ENCODE peak calls at places on chromosome 19, in nine cellular contexts. W is left ventricle myocardium inferior; S is PC-9; O is A673; R is cardiac muscle cell; T is dorsolateral prefrontal cortex; U is suprapubic skin; G is GM23248; D is CD8-positive, alpha-beta memory T cell. E is an unnamed sample.

GRCh38 chr19:47790398-47790814 is 11.9 kb downstream of the SELENOW start:
- DNase-seq in D (peak), W (peak), O (peak), U (peak), R (peak), S (peak), T (peak), G (peak), E (peak)

GRCh38 chr19:15540435-15540834 is 32.1 kb downstream of the CYP4F22 start:
- DNase-seq in O (no peak), T (no peak), U (no peak), G (no peak), S (no peak), W (no peak), R (no peak), D (no peak), E (no peak)

GRCh38 chr19:5343848-5344247 is 3.2 kb upstream of the PTPRS start:
- DNase-seq in R (no peak), D (no peak), G (peak), O (no peak), S (peak), W (no peak), U (no peak), T (no peak), E (no peak)

GRCh38 chr19:44644391-44645016 is 794 bp downstream of the PVR start:
- DNase-seq in S (peak), O (peak), R (peak), U (no peak), T (peak), D (no peak), W (no peak), G (peak), E (peak)

GRCh38 chr19:51687791-51688664 is 5.1 kb upstream of the SPACA6 start:
- DNase-seq in D (no peak), T (peak), O (peak), S (peak), R (peak), G (peak), U (no peak), W (peak), E (peak)

GRCh38 chr19:33047422-33047821 is 17.3 kb downstream of the RHPN2 start:
- DNase-seq in T (no peak), W (no peak), O (no peak), G (no peak), R (peak), S (peak), D (no peak), U (no peak), E (no peak)

GRCh38 chr19:16025108-16026101 is 50.9 kb upstream of the TPM4 start:
- DNase-seq in T (no peak), S (peak), W (no peak), G (peak), O (no peak), U (no peak), R (no peak), D (no peak), E (peak)

GRCh38 chr19:3585301-3586123 is at the start of gene GIPC3:
- DNase-seq in U (no peak), R (no peak), G (no peak), T (no peak), S (no peak), W (no peak), D (no peak), O (no peak), E (peak)

GRCh38 chr19:10568444-10568825 is 344 bp downstream of the CDKN2D start:
- DNase-seq in W (no peak), S (no peak), D (no peak), U (no peak), O (no peak), R (no peak), G (peak), T (no peak), E (peak)

GRCh38 chr19:2590630-2591399 is 111.7 kb downstream of the GNG7 start:
- DNase-seq in T (no peak), G (no peak), U (no peak), W (no peak), D (no peak), S (no peak), O (no peak), R (no peak), E (no peak)

GRCh38 chr19:31349160-31349881 is at the start of gene TSHZ3:
- DNase-seq in S (no peak), G (peak), T (no peak), U (no peak), R (peak), W (peak), D (peak), O (peak), E (peak)

GRCh38 chr19:22945560-22945959 is 57.4 kb downstream of the ZNF728 start:
- DNase-seq in W (no peak), G (peak), U (no peak), S (no peak), R (peak), T (no peak), D (no peak), O (peak), E (no peak)

GRCh38 chr19:14272623-14273022 is 66.7 kb upstream of the ADGRL1 start:
- DNase-seq in T (no peak), R (no peak), S (no peak), U (no peak), O (no peak), W (no peak), G (no peak), D (no peak), E (no peak)

GRCh38 chr19:33689886-33690285 is 68.1 kb downstream of the CHST8 start:
- DNase-seq in O (no peak), W (no peak), S (no peak), G (no peak), T (no peak), R (peak), D (no peak), U (peak), E (no peak)

GRCh38 chr19:34282611-34283519 is 28.5 kb downstream of the GARRE1 start:
- DNase-seq in W (no peak), S (peak), O (no peak), U (no peak), R (no peak), D (no peak), G (no peak), T (no peak), E (no peak)

GRCh38 chr19:2475018-2475701 is 767 bp upstream of the GADD45B start:
- DNase-seq in G (peak), R (peak), O (peak), T (peak), S (no peak), U (no peak), W (peak), D (peak), E (peak)

GRCh38 chr19:46426506-46427162 is 2.1 kb downstream of the PNMA8C start:
- DNase-seq in O (peak), T (peak), D (peak), W (peak), R (peak), G (peak), S (no peak), U (no peak), E (peak)

GRCh38 chr19:12696366-12697335 is at the start of gene FBXW9:
- DNase-seq in R (peak), T (peak), D (peak), S (peak), U (peak), W (peak), O (peak), G (peak), E (peak)

GRCh38 chr19:8575467-8575997 is 1.7 kb downstream of the MYO1F start:
- DNase-seq in T (no peak), U (no peak), W (no peak), O (peak), G (peak), R (no peak), S (peak), D (peak), E (no peak)

GRCh38 chr19:6056282-6056741 is 54.0 kb downstream of the RFX2 start:
- DNase-seq in S (no peak), T (no peak), W (no peak), D (no peak), U (no peak), O (no peak), R (no peak), G (no peak), E (no peak)

GRCh38 chr19:7779631-7780486 is 16.8 kb downstream of the CLEC4M start:
- DNase-seq in R (no peak), D (no peak), O (no peak), T (no peak), W (no peak), G (no peak), U (no peak), S (peak), E (no peak)

GRCh38 chr19:31263317-31263716 is 85.9 kb downstream of the TSHZ3 start:
- DNase-seq in R (no peak), T (no peak), G (no peak), O (peak), W (no peak), D (no peak), S (no peak), U (no peak), E (peak)

GRCh38 chr19:6498294-6499036 is 3.6 kb downstream of the TUBB4A start:
- DNase-seq in W (no peak), D (no peak), T (no peak), R (no peak), S (no peak), G (no peak), U (no peak), O (no peak), E (no peak)

GRCh38 chr19:11747277-11747676 is 8.5 kb upstream of the ZNF823 start:
- DNase-seq in T (no peak), S (no peak), U (no peak), G (no peak), D (no peak), O (no peak), W (no peak), R (no peak), E (no peak)

GRCh38 chr19:10418281-10419199 is 1.8 kb upstream of the PDE4A start:
- DNase-seq in S (no peak), R (peak), G (peak), U (no peak), W (no peak), T (no peak), O (peak), D (no peak), E (peak)

GRCh38 chr19:40610396-40611064 is 9.4 kb downstream of the LTBP4 start:
- DNase-seq in D (peak), R (no peak), U (no peak), W (peak), T (no peak), O (no peak), S (no peak), G (peak), E (peak)

GRCh38 chr19:1106841-1107654 is 3.3 kb downstream of the GPX4 start:
- DNase-seq in G (peak), W (no peak), U (no peak), T (no peak), R (peak), S (peak), O (peak), D (no peak), E (peak)

GRCh38 chr19:52993342-52994178 is 20.2 kb upstream of the ERVV-1 start:
- DNase-seq in R (peak), G (peak), S (peak), O (peak), W (peak), D (peak), U (peak), T (peak), E (peak)

GRCh38 chr19:10729406-10729805 is 11.5 kb downstream of the DNM2 start:
- DNase-seq in G (no peak), O (no peak), S (no peak), R (no peak), D (no peak), T (no peak), U (no peak), W (no peak), E (no peak)

GRCh38 chr19:964761-965694 is 19.1 kb upstream of the WDR18 start:
- DNase-seq in U (no peak), O (peak), G (peak), R (no peak), T (no peak), W (no peak), D (no peak), S (no peak), E (no peak)

GRCh38 chr19:32418155-32418554 is 12.6 kb downstream of the DPY19L3 start:
- DNase-seq in U (no peak), T (no peak), S (no peak), G (no peak), R (no peak), D (no peak), O (no peak), W (no peak), E (no peak)

GRCh38 chr19:835201-835810 is 5.5 kb upstream of the PRTN3 start:
- DNase-seq in T (no peak), R (no peak), D (no peak), S (no peak), O (no peak), W (no peak), G (no peak), U (peak), E (no peak)

GRCh38 chr19:37954421-37954874 is 47.4 kb downstream of the SIPA1L3 start:
- DNase-seq in T (no peak), G (no peak), S (no peak), D (no peak), R (peak), W (no peak), O (no peak), U (no peak), E (no peak)
- H3K27ac ChIP-seq in T (no peak), G (peak), S (peak), D (no peak), R (no peak), W (no peak), O (no peak), U (no peak), E (no peak)

DNA sequence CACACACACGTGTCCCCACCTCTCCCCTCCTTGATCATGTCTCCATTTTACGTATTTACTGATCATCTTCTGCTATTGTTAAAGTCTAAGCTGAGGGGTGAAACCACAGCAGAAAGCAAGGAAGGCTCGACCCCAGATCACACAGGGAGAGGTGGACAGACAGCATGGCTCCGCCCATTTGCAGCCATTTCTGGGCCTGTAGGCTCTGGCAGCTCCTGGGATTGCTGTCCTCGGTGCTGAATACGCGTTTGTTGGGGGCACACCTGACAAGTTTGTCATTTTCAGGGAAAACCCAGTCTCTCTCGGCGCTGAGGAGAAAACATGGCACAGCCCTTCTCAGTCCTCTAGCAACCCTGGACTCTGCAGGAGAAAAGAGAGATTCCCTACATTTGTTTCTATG is 8.0 kb downstream of the TMEM86B start:
- DNase-seq in O (no peak), D (no peak), S (no peak), U (no peak), R (peak), W (no peak), G (peak), T (no peak), E (no peak)
- H3K27ac ChIP-seq in O (no peak), D (no peak), S (no peak), U (no peak), R (no peak), W (no peak), G (no peak), T (no peak), E (no peak)

GRCh38 chr19:17752865-17753639 is 1.8 kb downstream of the FCHO1 start:
- DNase-seq in U (no peak), S (no peak), T (no peak), W (no peak), D (no peak), G (no peak), R (no peak), O (no peak), E (no peak)
- H3K27ac ChIP-seq in U (no peak), S (no peak), T (peak), W (no peak), D (no peak), G (no peak), R (no peak), O (no peak), E (no peak)

DNA sequence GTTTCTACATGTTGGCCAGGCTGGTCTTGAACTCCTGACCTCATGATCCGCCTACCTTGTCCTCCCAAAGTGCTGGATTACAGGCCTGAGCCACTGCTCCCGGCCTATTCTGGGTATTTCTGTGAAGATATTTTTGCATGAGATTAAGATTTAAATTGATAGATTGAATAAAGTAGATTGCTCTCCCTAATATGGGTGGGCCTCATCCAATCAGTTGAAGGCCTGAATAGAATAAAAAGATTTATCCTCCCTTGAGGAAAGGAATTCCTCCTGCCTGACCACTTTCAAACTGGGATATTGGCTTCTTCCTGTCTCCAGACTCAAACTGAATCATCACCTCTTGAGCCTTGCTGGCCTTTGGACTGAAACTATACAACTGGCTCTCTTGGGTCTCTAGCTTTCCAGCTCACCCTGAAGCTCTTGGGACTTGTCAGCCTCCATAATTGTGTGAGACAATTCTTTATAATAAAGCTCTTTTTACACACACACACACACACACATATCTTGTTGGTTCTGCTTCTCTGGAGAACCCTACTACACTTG is 36.1 kb upstream of the CXCL17 start:
- DNase-seq in R (no peak), T (no peak), W (no peak), O (no peak), S (no peak), D (no peak), U (no peak), G (no peak), E (no peak)
- H3K27ac ChIP-seq in R (no peak), T (no peak), W (no peak), O (no peak), S (no peak), D (no peak), U (no peak), G (no peak), E (no peak)

GRCh38 chr19:49168421-49168820 is 10.8 kb downstream of the TRPM4 start:
- DNase-seq in U (no peak), T (no peak), S (peak), O (no peak), G (no peak), W (no peak), R (no peak), D (no peak), E (no peak)

GRCh38 chr19:49167857-49168409 is 10.3 kb downstream of the TRPM4 start:
- DNase-seq in O (no peak), D (no peak), S (peak), G (no peak), U (no peak), R (no peak), W (no peak), T (no peak), E (no peak)

GRCh38 chr19:49161987-49162386 is 4.4 kb downstream of the TRPM4 start:
- DNase-seq in R (no peak), G (peak), S (no peak), U (no peak), D (no peak), W (no peak), O (no peak), T (no peak), E (no peak)

GRCh38 chr19:49165111-49165750 is 7.6 kb downstream of the TRPM4 start:
- DNase-seq in R (peak), U (no peak), S (peak), O (no peak), G (no peak), T (peak), W (peak), D (no peak), E (no peak)

GRCh38 chr19:49165865-49166301 is 8.3 kb downstream of the TRPM4 start:
- DNase-seq in W (no peak), O (no peak), S (no peak), T (no peak), G (no peak), R (no peak), D (no peak), U (no peak), E (no peak)
- H3K27ac ChIP-seq in W (peak), O (no peak), S (no peak), T (peak), G (no peak), R (peak), D (no peak), U (peak), E (peak)

GRCh38 chr19:19502808-19503602 is 12.3 kb downstream of the TSSK6 start:
- DNase-seq in G (no peak), R (no peak), T (no peak), O (no peak), D (no peak), W (no peak), S (no peak), U (no peak), E (peak)
- H3K27ac ChIP-seq in G (no peak), R (no peak), T (no peak), O (no peak), D (no peak), W (no peak), S (no peak), U (no peak), E (no peak)

GRCh38 chr19:48817585-48818124 is 6.8 kb upstream of the BCAT2 start:
- DNase-seq in D (no peak), R (no peak), T (no peak), W (no peak), U (no peak), S (no peak), G (no peak), O (no peak), E (no peak)
- H3K27ac ChIP-seq in D (no peak), R (no peak), T (no peak), W (no peak), U (no peak), S (no peak), G (no peak), O (no peak), E (peak)